ENCODE peak calls at places on chromosomes 4 and X, in six cellular contexts. S is NCI-H1417, V is substantia nigra, T is LoVo, F is WTC11, Q is islet precursor cell. M is an unnamed sample.
A peak's percentile ranks its signal among the peaks of the same experiment; 100 is the strongest.

GRCh38 chr4:175807596-175807995 is 4.5 kb downstream of the GPM6A start:
- DNase-seq in S (no peak), V (no peak), T (no peak), F (no peak), Q (no peak), M (no peak)

GRCh38 chr4:98555798-98556445 is 102.5 kb downstream of the TSPAN5 start:
- DNase-seq in S (no peak), V (no peak), T (no peak), F (no peak), Q (no peak), M (no peak)

GRCh38 chr4:3716034-3716875 is 49.9 kb upstream of the ADRA2C start:
- DNase-seq in S (no peak), V (no peak), T (no peak), F (no peak), Q (no peak), M (no peak)

GRCh38 chr4:5399790-5400421 is 308.5 kb downstream of the EVC2 start:
- DNase-seq in S (no peak), V (no peak), T (peak; percentile 13), F (peak; percentile 42), Q (peak; percentile 60), M (no peak)

GRCh38 chrX:68261060-68261672 is 172.1 kb downstream of the OPHN1 start:
- DNase-seq in S (no peak), V (no peak), T (no peak), F (no peak), Q (no peak), M (no peak)

GRCh38 chr4:99447079-99447478 is 11.9 kb upstream of the ADH7 start:
- DNase-seq in S (peak; percentile 35), V (no peak), T (peak; percentile 6), F (no peak), Q (no peak), M (peak; percentile 42)

GRCh38 chr4:125739760-125740159 is 425.0 kb downstream of the FAT4 start:
- DNase-seq in S (no peak), V (no peak), T (no peak), F (no peak), Q (no peak), M (no peak)

GRCh38 chrX:31350808-31351074 is 278.9 kb upstream of the FTHL17 start:
- DNase-seq in S (no peak), V (no peak), T (no peak), F (no peak), Q (no peak), M (no peak)

GRCh38 chr4:37603070-37603468 is 83.1 kb downstream of the RELL1 start:
- DNase-seq in S (peak; percentile 74), V (peak; percentile 66), T (peak; percentile 64), F (peak; percentile 91), Q (peak; percentile 87), M (peak; percentile 46)

GRCh38 chr4:37453004-37453360 is 208.4 kb downstream of the NWD2 start:
- DNase-seq in S (peak; percentile 94), V (peak; percentile 40), T (peak; percentile 88), F (peak; percentile 45), Q (peak; percentile 84), M (peak; percentile 66)

GRCh38 chrX:96621811-96622210 is 62.8 kb upstream of the DIAPH2 start:
- DNase-seq in S (no peak), V (no peak), T (no peak), F (no peak), Q (no peak), M (no peak)

GRCh38 chr4:8050555-8051206 is 107.9 kb downstream of the ABLIM2 start:
- DNase-seq in S (peak; percentile 96), V (peak; percentile 22), T (no peak), F (peak; percentile 81), Q (peak; percentile 79), M (no peak)

M was measured in PC-9.